ENCODE peak calls at places on chromosomes 13 and 19, in five cellular contexts. G is GM10248, J is PC-3, T is mesothelial cell of epicardium, M is tibial artery. F is an unnamed sample.

GRCh38 chr19:10872551-10873107 is 1.3 kb downstream of the CARM1 start:
- DNase-seq in G (no peak), J (peak), T (no peak), M (no peak), F (peak)

GRCh38 chr13:45242070-45242469 is 41.2 kb upstream of the KCTD4 start:
- DNase-seq in G (no peak), J (peak), T (no peak), M (no peak), F (peak)

GRCh38 chr19:6100284-6100915 is 9.9 kb downstream of the RFX2 start:
- DNase-seq in G (peak), J (no peak), T (no peak), M (no peak), F (no peak)

GRCh38 chr19:49954092-49954825 is 6.7 kb downstream of the SIGLEC11 start:
- DNase-seq in G (no peak), J (no peak), T (no peak), M (no peak), F (peak)

GRCh38 chr19:30146346-30146745 is 204.3 kb downstream of the URI1 start:
- DNase-seq in G (no peak), J (no peak), T (no peak), M (no peak), F (no peak)

GRCh38 chr13:48318014-48318713 is 14.6 kb downstream of the RB1 start:
- DNase-seq in G (no peak), J (no peak), T (no peak), M (no peak), F (no peak)

GRCh38 chr19:14002571-14003278 is 3.4 kb downstream of the RFX1 start:
- DNase-seq in G (peak), J (no peak), T (no peak), M (no peak), F (no peak)

GRCh38 chr13:59437902-59438301 is 725.8 kb downstream of the DIAPH3 start:
- DNase-seq in G (no peak), J (no peak), T (no peak), M (no peak), F (peak)

GRCh38 chr13:29969286-29969685 is 118.9 kb upstream of the UBL3 start:
- DNase-seq in G (no peak), J (peak), T (no peak), M (no peak), F (peak)

GRCh38 chr13:53100394-53101063 is 71.9 kb downstream of the OLFM4 start:
- DNase-seq in G (no peak), J (no peak), T (no peak), M (no peak), F (no peak)

GRCh38 chr13:95226476-95226875 is 74.8 kb downstream of the ABCC4 start:
- DNase-seq in G (no peak), J (no peak), T (no peak), M (no peak), F (no peak)

GRCh38 chr19:1847684-1848398 is 442 bp downstream of the REXO1 start:
- DNase-seq in G (no peak), J (peak), T (no peak), M (no peak), F (peak)

GRCh38 chr13:82758056-82758455 is 1124.2 kb downstream of the SLITRK1 start:
- DNase-seq in G (peak), J (peak), T (no peak), M (no peak), F (peak)
- TF ChIP-seq CTCF in G (peak), J (peak), T (no peak), M (no peak), F (peak)

GRCh38 chr19:51111606-51112005 is 3.4 kb upstream of the CTU1 start:
- DNase-seq in G (no peak), J (peak), T (no peak), M (no peak), F (no peak)

GRCh38 chr19:51116736-51117135 is 8.0 kb upstream of the SIGLEC9 start:
- DNase-seq in G (no peak), J (no peak), T (no peak), M (no peak), F (no peak)

GRCh38 chr19:51110666-51110971 is 2.4 kb upstream of the CTU1 start:
- DNase-seq in G (no peak), J (no peak), T (no peak), M (no peak), F (no peak)

GRCh38 chr19:51119089-51119488 is 5.6 kb upstream of the SIGLEC9 start:
- DNase-seq in G (no peak), J (peak), T (no peak), M (no peak), F (no peak)

DNA sequence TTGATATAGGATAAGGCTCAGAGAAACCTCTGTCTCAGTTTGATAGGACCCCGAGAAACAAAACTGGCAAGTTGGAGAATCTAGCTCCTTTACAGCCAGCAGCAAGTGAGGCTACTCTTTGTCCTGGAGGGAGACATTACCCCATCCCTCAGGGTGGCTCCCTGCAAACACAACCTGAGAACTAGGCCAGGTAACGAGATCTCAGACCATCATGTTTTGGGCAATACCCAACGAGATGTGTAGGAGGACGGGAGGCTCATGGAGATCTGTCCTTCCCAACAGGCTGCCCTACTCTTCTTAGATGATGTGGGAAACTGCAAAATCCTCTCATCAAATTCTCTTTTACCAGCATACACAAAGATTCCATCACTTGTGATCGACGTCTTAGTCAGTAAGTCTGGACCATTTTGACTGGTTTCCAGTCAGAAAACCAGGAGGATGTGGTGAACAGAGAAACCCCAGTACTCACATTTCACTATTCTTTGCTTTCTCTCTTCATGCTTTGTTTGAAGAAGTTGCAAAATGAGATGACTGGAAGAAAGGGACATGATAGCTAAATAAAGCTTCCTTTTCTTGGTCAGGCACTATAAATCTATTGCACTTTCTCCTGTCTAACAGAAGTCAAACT is 6.0 kb upstream of the CTU1 start:
- DNase-seq in G (no peak), J (no peak), T (no peak), M (no peak), F (no peak)
- TF ChIP-seq CTCF in G (no peak), J (no peak), T (no peak), M (no peak), F (no peak)

GRCh38 chr19:48183356-48183755 is 12.9 kb downstream of the ZSWIM9 start:
- DNase-seq in G (no peak), J (no peak), T (no peak), M (no peak), F (no peak)

GRCh38 chr19:48186541-48186991 is 16.1 kb downstream of the ZSWIM9 start:
- DNase-seq in G (no peak), J (no peak), T (no peak), M (no peak), F (no peak)

GRCh38 chr19:48181505-48181904 is 11.0 kb downstream of the ZSWIM9 start:
- DNase-seq in G (no peak), J (no peak), T (no peak), M (no peak), F (no peak)

GRCh38 chr19:48186015-48186414 is 15.5 kb downstream of the ZSWIM9 start:
- DNase-seq in G (no peak), J (no peak), T (no peak), M (no peak), F (no peak)

GRCh38 chr19:48182434-48182833 is 12.0 kb downstream of the ZSWIM9 start:
- DNase-seq in G (no peak), J (no peak), T (no peak), M (no peak), F (no peak)
- TF ChIP-seq CTCF in G (no peak), J (no peak), T (no peak), M (no peak), F (no peak)

GRCh38 chr13:23175920-23176319 is 4.9 kb upstream of the SGCG start:
- DNase-seq in G (no peak), J (peak), T (no peak), M (no peak), F (no peak)
- TF ChIP-seq CTCF in G (peak), J (peak), T (peak), M (no peak), F (peak)